ENCODE peak calls at places on chromosomes 16 and 17, in ten cellular contexts. X is Peyer's patch, L is IMR-90, J is uterus, H is prostate gland, B is GM12878, S is ovary, W is heart left ventricle, U is transverse colon, Q is body of pancreas. D is an unnamed sample.

GRCh38 chr16:48291754-48292153 is 44.4 kb upstream of the ABCC11 start:
- DNase-seq in X (no peak), L (no peak), J (no peak), H (no peak), B (no peak), S (no peak), W (no peak), U (no peak), Q (no peak), D (no peak)

GRCh38 chr17:28916302-28916934 is 13.5 kb upstream of the DHRS13 start:
- DNase-seq in X (no peak), L (peak; percentile 43), J (no peak), H (peak; percentile 53), B (no peak), S (peak; percentile 54), W (no peak), U (no peak), Q (peak; percentile 53), D (no peak)

GRCh38 chr17:1423456-1424135 is 23.6 kb upstream of the YWHAE start:
- DNase-seq in X (no peak), L (no peak), J (no peak), H (no peak), B (no peak), S (no peak), W (no peak), U (no peak), Q (no peak), D (peak; percentile 61)

GRCh38 chr16:89581861-89582563 is 6.5 kb downstream of the CPNE7 start:
- DNase-seq in X (no peak), L (peak; percentile 79), J (peak; percentile 46), H (peak; percentile 73), B (no peak), S (no peak), W (no peak), U (peak; percentile 43), Q (no peak), D (no peak)

GRCh38 chr16:30552956-30553355 is 5.2 kb downstream of the ZNF764 start:
- DNase-seq in X (no peak), L (no peak), J (no peak), H (no peak), B (no peak), S (no peak), W (no peak), U (no peak), Q (no peak), D (no peak)

GRCh38 chr16:74586948-74587347 is 20.0 kb downstream of the GLG1 start:
- DNase-seq in X (no peak), L (no peak), J (no peak), H (no peak), B (no peak), S (no peak), W (no peak), U (no peak), Q (no peak), D (no peak)

GRCh38 chr17:15384142-15384803 is 42.9 kb upstream of the TEKT3 start:
- DNase-seq in X (no peak), L (peak; percentile 25), J (peak; percentile 37), H (no peak), B (no peak), S (peak; percentile 57), W (no peak), U (peak; percentile 28), Q (no peak), D (no peak)

GRCh38 chr17:1059131-1059795 is 62.3 kb downstream of the TIMM22 start:
- DNase-seq in X (no peak), L (no peak), J (no peak), H (no peak), B (no peak), S (no peak), W (peak; percentile 23), U (no peak), Q (no peak), D (no peak)

DNA sequence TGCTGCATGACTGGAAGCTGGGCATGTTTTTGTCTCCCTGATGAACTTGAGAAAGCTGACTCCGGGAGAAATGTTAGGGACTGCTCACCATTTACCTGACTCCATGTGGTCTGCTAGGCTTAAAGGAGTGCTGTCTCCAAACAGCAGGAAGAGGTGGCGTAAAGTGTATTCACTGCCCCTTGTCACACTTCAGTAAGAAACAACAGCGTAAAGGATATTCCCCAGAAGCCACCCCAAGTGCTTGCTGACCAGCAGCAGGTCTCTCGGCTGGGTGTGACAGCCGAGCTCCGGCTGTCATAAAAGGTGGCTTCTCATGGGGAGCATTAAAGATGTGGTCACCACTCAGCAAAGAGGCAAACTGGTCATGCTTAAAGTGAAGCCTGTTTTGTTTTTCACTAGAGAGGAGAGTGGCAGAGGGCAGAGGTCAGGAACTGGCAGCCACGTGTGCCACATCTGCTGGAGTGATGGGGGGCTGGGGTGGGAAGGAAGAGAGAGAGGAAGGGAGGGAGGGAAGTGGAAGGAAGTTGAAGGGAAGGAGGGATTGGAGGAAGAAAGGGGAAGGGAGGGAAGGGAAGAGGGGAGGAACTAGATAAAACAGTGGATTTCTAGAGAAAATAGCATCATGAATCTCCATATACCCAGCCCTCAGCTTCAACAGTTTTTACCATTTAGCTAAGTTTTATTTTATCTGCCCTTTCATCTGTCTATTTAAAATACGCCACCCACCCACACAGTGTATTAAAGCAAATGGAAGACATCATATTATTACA is 119.3 kb downstream of the CLEC16A start:
- DNase-seq in X (peak; percentile 13), L (no peak), J (no peak), H (no peak), B (no peak), S (no peak), W (no peak), U (no peak), Q (no peak), D (no peak)
- TF ChIP-seq POLR2A in X (no peak), L (no peak), J (no peak), H (no peak), B (no peak), S (no peak), W (no peak), U (no peak), Q (no peak), D (no peak)

GRCh38 chr17:65756760-65757159 is 195.3 kb upstream of the AXIN2 start:
- DNase-seq in X (no peak), L (no peak), J (no peak), H (no peak), B (no peak), S (no peak), W (no peak), U (no peak), Q (no peak), D (no peak)

GRCh38 chr17:65753348-65753747 is 191.9 kb upstream of the AXIN2 start:
- DNase-seq in X (no peak), L (no peak), J (no peak), H (no peak), B (no peak), S (no peak), W (no peak), U (no peak), Q (no peak), D (no peak)

GRCh38 chr17:65754641-65755040 is 193.2 kb upstream of the AXIN2 start:
- DNase-seq in X (no peak), L (no peak), J (no peak), H (no peak), B (no peak), S (no peak), W (no peak), U (no peak), Q (no peak), D (no peak)

GRCh38 chr17:65755799-65756198 is 194.4 kb upstream of the AXIN2 start:
- DNase-seq in X (no peak), L (peak; percentile 35), J (no peak), H (no peak), B (no peak), S (no peak), W (no peak), U (no peak), Q (no peak), D (no peak)

DNA sequence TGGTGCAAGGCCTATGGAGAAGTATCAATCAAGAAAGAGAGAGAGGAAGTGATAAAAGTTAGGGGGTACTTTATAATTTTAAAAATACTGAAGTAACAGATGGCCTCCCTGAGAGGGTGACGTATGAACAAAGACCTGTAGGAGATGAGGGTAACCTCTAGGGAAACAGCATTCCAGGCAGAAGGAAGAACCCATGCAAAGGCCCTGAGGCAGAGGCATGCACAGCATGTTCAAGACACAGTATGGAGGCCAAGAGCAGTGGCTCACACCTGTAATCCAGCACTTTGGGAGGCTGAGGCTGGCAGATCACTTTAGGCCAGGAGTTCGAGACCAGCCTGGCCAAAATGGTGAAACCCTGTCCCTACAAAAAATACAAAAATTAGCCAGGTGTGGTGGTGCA is 192.6 kb upstream of the AXIN2 start:
- DNase-seq in X (no peak), L (no peak), J (no peak), H (no peak), B (no peak), S (no peak), W (no peak), U (no peak), Q (no peak), D (no peak)
- H3K36me3 ChIP-seq in X (no peaks in the 10 kb centered on the region), L (no peaks in the 10 kb centered on the region), J (no peaks in the 10 kb centered on the region), H (no peaks in the 10 kb centered on the region), B (no peaks in the 10 kb centered on the region), S (no peaks in the 10 kb centered on the region), W (no peaks in the 10 kb centered on the region), U (no peaks in the 10 kb centered on the region), Q (no peaks in the 10 kb centered on the region), D (no peaks in the 10 kb centered on the region)

GRCh38 chr17:48031966-48032365 is 5.6 kb downstream of the COPZ2 start:
- DNase-seq in X (no peak), L (no peak), J (no peak), H (no peak), B (no peak), S (no peak), W (no peak), U (no peak), Q (no peak), D (no peak)

GRCh38 chr17:48038687-48039086 is 1.1 kb upstream of the COPZ2 start:
- DNase-seq in X (no peak), L (no peak), J (no peak), H (no peak), B (no peak), S (no peak), W (no peak), U (no peak), Q (no peak), D (no peak)

GRCh38 chr17:48037924-48038323 is 327 bp upstream of the COPZ2 start:
- DNase-seq in X (no peak), L (no peak), J (no peak), H (no peak), B (no peak), S (no peak), W (no peak), U (no peak), Q (no peak), D (no peak)

GRCh38 chr17:48036693-48037035 is 933 bp downstream of the COPZ2 start:
- DNase-seq in X (no peak), L (no peak), J (no peak), H (no peak), B (no peak), S (no peak), W (peak; percentile 28), U (no peak), Q (no peak), D (no peak)

GRCh38 chr17:48037036-48037881 is at the start of gene COPZ2:
- DNase-seq in X (no peak), L (peak; percentile 44), J (peak; percentile 63), H (peak; percentile 37), B (no peak), S (peak; percentile 61), W (peak; percentile 85), U (peak; percentile 69), Q (peak; percentile 62), D (peak; percentile 74)
- TF ChIP-seq POLR2A in X (no peak), L (no peak), J (no peak), H (peak; percentile 14), B (no peak), S (no peak), W (no peak), U (no peak), Q (no peak), D (no peak)

GRCh38 chr17:48062273-48062672 is 14.1 kb downstream of the NFE2L1 start:
- DNase-seq in X (no peak), L (no peak), J (no peak), H (no peak), B (no peak), S (no peak), W (no peak), U (no peak), Q (no peak), D (no peak)
- H3K36me3 ChIP-seq in X (no peaks in the 10 kb centered on the region), L (peaks cover 57% of the 10 kb centered on the region), J (no peaks in the 10 kb centered on the region), H (no peaks in the 10 kb centered on the region), B (peaks cover 36% of the 10 kb centered on the region), S (no peaks in the 10 kb centered on the region), W (peaks cover 53% of the 10 kb centered on the region), U (no peaks in the 10 kb centered on the region), Q (peaks cover 33% of the 10 kb centered on the region), D (peaks cover 54% of the 10 kb centered on the region)